ENCODE peak calls at places on chromosomes 3 and 15, in four cellular contexts. M is activated T-helper 1 cell treated with anti-CD3 and anti-CD28 coated beads, Interleukin-2, amount 50 U/mL, for 16 hours; S is stimulated activated CD4-positive, alpha-beta T cell treated with anti-CD3 and anti-CD28 coated beads, Interleukin-4, amount 100 ng/mL, for 1 hour; I is CD4-positive, alpha-beta T cell. X is an unnamed sample.

GRCh38 chr15:76163429-76164020 is 103.7 kb downstream of the TMEM266 start:
- DNase-seq in I (no peak), S (no peak), M (no peak), X (no peak)

GRCh38 chr3:72306800-72307341 is 521.9 kb upstream of the PROK2 start:
- DNase-seq in I (no peak), M (no peak), S (no peak), X (no peak)

GRCh38 chr3:40753371-40753770 is 228.6 kb downstream of the ZNF621 start:
- DNase-seq in I (no peak), S (no peak), M (no peak), X (no peak)

GRCh38 chr3:107956991-107957467 is 133.8 kb downstream of the CD47 start:
- DNase-seq in M (no peak), I (no peak), S (no peak), X (no peak)

GRCh38 chr3:147554332-147554731 is 145.2 kb downstream of the ZIC1 start:
- DNase-seq in M (no peak), I (no peak), S (no peak), X (no peak)

GRCh38 chr15:36230741-36231140 is 348.7 kb upstream of the CDIN1 start:
- DNase-seq in I (no peak), M (no peak), S (no peak), X (no peak)

GRCh38 chr15:92958105-92958504 is 58.0 kb downstream of the CHD2 start:
- DNase-seq in M (peak), S (peak), I (peak), X (no peak)

GRCh38 chr15:40398413-40398873 is 7.2 kb upstream of the IVD start:
- DNase-seq in S (no peak), M (no peak), I (no peak), X (peak)

GRCh38 chr3:104596551-104596950 is 770.2 kb upstream of the ALCAM start:
- DNase-seq in M (no peak), S (no peak), I (no peak), X (no peak)

GRCh38 chr3:149384911-149385321 is 7.5 kb upstream of the TM4SF1 start:
- DNase-seq in I (no peak), S (no peak), M (no peak), X (no peak)

GRCh38 chr15:34679326-34679725 is 75.5 kb downstream of the GJD2 start:
- DNase-seq in M (no peak), S (no peak), I (no peak), X (no peak)

GRCh38 chr3:69250014-69250413 is 127.6 kb upstream of the LMOD3 start:
- DNase-seq in S (peak), M (peak), I (peak), X (no peak)

GRCh38 chr15:92095691-92096090 is 242.2 kb downstream of the SLCO3A1 start:
- DNase-seq in I (no peak), M (no peak), S (no peak), X (peak)

GRCh38 chr15:44861917-44862316 is 94.6 kb upstream of the TERB2 start:
- DNase-seq in S (no peak), I (no peak), M (no peak), X (no peak)

GRCh38 chr3:34275811-34276210 is 477.4 kb downstream of the PDCD6IP start:
- DNase-seq in S (no peak), M (no peak), I (no peak), X (no peak)

GRCh38 chr3:89256395-89256794 is 149.0 kb downstream of the EPHA3 start:
- DNase-seq in M (no peak), S (no peak), I (no peak), X (no peak)

GRCh38 chr3:52406791-52407510 is 38.0 kb downstream of the SEMA3G start:
- DNase-seq in I (no peak), M (no peak), S (no peak), X (no peak)

GRCh38 chr15:29883126-29883525 is 60.9 kb upstream of the TJP1 start:
- DNase-seq in I (no peak), S (no peak), M (no peak), X (no peak)

GRCh38 chr3:18657858-18658820 is 233.0 kb upstream of the SATB1 start:
- DNase-seq in M (no peak), S (no peak), I (no peak), X (no peak)

GRCh38 chr3:113174806-113175490 is 36.4 kb upstream of the BOC start:
- DNase-seq in S (no peak), I (no peak), M (no peak), X (no peak)

GRCh38 chr15:67766963-67767362 is 58.3 kb upstream of the SKOR1 start:
- DNase-seq in M (no peak), S (no peak), I (no peak), X (no peak)

GRCh38 chr3:138625707-138626365 is 17.3 kb downstream of the FAIM start:
- DNase-seq in M (no peak), I (no peak), S (no peak), X (no peak)

GRCh38 chr3:30496496-30496966 is 109.9 kb upstream of the TGFBR2 start:
- DNase-seq in M (no peak), I (no peak), S (no peak), X (no peak)